ENCODE peak calls at places on chromosomes 7 and 10, in five cellular contexts. N is brain microvascular endothelial cell; P is stimulated activated CD4-positive, alpha-beta T cell treated with anti-CD3 and anti-CD28 coated beads, Interleukin-4, amount 100 ng/mL, for 24 hours; I is AG09319; V is posterior vena cava. C is an unnamed sample.
A peak's percentile ranks its signal among the peaks of the same experiment; 100 is the strongest.

GRCh38 chr7:33447980-33448379 is 318.6 kb downstream of the BBS9 start:
- DNase-seq in V (no peak), I (no peak), N (no peak), P (no peak), C (no peak)

GRCh38 chr10:124092270-124093075 is 925 bp downstream of the CHST15 start:
- DNase-seq in P (peak; percentile 16), N (peak; percentile 19), I (no peak), V (peak; percentile 89), C (peak; percentile 87)

GRCh38 chr10:67607472-67607871 is 88.5 kb downstream of the CTNNA3 start:
- DNase-seq in V (no peak), N (no peak), P (no peak), I (no peak), C (no peak)

GRCh38 chr7:141460781-141461715 is 90.2 kb upstream of the AGK start:
- DNase-seq in N (no peak), I (no peak), V (peak; percentile 40), P (no peak), C (no peak)

GRCh38 chr7:95776561-95777185 is 4.3 kb downstream of the DYNC1I1 start:
- DNase-seq in V (no peak), I (no peak), P (no peak), N (no peak), C (no peak)

GRCh38 chr7:70582921-70583895 is 548.7 kb upstream of the GALNT17 start:
- DNase-seq in V (no peak), I (no peak), N (no peak), P (no peak), C (no peak)

GRCh38 chr10:60428387-60428737 is 38.7 kb upstream of the ANK3 start:
- DNase-seq in I (no peak), N (peak; percentile 47), V (no peak), P (no peak), C (no peak)

GRCh38 chr7:110548372-110548771 is 542.6 kb upstream of the LRRN3 start:
- DNase-seq in I (no peak), N (no peak), P (no peak), V (no peak), C (no peak)

GRCh38 chr10:132231656-132232552 is 45.2 kb downstream of the DPYSL4 start:
- DNase-seq in N (no peak), P (peak; percentile 10), I (no peak), V (no peak), C (no peak)

C was measured in sigmoid colon.